ENCODE peak calls at places on chromosomes 12 and 14, in five cellular contexts. L is neural progenitor cell, C is adrenal gland, G is WERI-Rb-1, W is fibroblast of pulmonary artery. Q is an unnamed sample.

GRCh38 chr12:13602217-13602616 is 379.2 kb downstream of the GRIN2B start:
- DNase-seq in L (no peak), C (no peak), G (no peak), W (no peak), Q (peak)

GRCh38 chr14:54838931-54839512 is 63.6 kb downstream of the GCH1 start:
- DNase-seq in L (no peak), C (no peak), G (no peak), W (no peak), Q (no peak)

GRCh38 chr14:24094839-24095195 is 706 bp downstream of the PCK2 start:
- DNase-seq in L (peak), C (no peak), G (no peak), W (no peak), Q (no peak)

GRCh38 chr12:127761880-127762279 is 505.1 kb upstream of the TMEM132C start:
- DNase-seq in L (no peak), C (no peak), G (peak), W (no peak), Q (no peak)

GRCh38 chr14:60490270-60490669 is 4.4 kb upstream of the C14orf39 start:
- DNase-seq in L (no peak), C (no peak), G (no peak), W (no peak), Q (no peak)

GRCh38 chr12:88237954-88238353 is 95.8 kb downstream of the TMTC3 start:
- DNase-seq in L (no peak), C (no peak), G (no peak), W (peak), Q (peak)

GRCh38 chr12:124736115-124737039 is 127.3 kb downstream of the SCARB1 start:
- DNase-seq in L (no peak), C (no peak), G (no peak), W (no peak), Q (no peak)

GRCh38 chr12:12510141-12510540 is 52.5 kb downstream of the DUSP16 start:
- DNase-seq in L (no peak), C (no peak), G (no peak), W (peak), Q (peak)

GRCh38 chr12:1429980-1430379 is 164.4 kb downstream of the FBXL14 start:
- DNase-seq in L (no peak), C (no peak), G (no peak), W (peak), Q (peak)

GRCh38 chr14:77804592-77804991 is 4.7 kb downstream of the ADCK1 start:
- DNase-seq in L (peak), C (peak), G (peak), W (peak), Q (peak)

GRCh38 chr12:71639341-71639760 is 24.3 kb downstream of the ZFC3H1 start:
- DNase-seq in L (peak), C (no peak), G (peak), W (no peak), Q (peak)
- TF ChIP-seq CTCF in L (peak), C (no peak), G (peak), W (peak), Q (no peak)

GRCh38 chr14:88380405-88380804 is 5.1 kb upstream of the SPATA7 start:
- DNase-seq in L (no peak), C (no peak), G (no peak), W (peak), Q (peak)
- TF ChIP-seq CTCF in L (peak), C (no peak), G (no peak), W (peak), Q (peak)

DNA sequence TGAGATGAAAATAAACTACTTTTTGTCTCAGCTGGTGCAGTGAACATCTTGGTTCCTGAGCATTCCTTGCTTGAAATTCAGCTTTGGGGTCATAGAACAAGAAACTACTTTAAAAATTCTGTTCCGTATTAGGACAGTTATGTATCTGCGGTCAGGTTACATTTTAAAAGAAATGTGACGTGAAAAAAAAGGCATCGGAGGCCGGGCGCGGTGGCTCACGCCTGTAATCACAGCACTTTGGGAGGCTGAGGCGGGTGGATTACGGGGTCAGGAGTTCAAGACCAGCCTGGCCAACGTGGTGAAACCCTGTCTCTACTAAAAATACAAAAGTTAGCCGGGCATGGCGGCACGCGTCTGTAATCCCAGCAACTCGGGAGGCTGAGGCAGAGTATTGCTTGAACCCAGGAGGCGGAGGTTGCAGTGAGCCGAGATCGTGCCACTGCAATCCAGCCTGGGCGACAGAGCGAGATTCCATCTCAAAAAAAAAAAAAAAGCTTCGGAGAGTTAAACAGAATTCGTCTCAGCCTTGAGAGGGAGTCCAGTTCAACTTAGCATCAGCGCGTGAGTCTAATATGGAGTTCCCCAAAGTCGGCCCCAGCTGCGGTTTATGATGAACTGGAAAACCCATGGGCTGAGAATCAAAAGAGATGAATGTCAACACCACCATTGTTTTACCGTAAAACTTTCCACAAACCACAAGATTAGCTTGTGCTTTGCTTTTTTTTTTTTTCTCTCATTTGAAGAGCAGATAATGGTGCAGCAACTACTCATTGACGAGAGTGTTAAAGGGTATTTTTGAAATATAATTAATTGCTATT is 2.1 kb upstream of the SLC2A13 start:
- DNase-seq in L (no peak), C (no peak), G (no peak), W (no peak), Q (no peak)
- TF ChIP-seq CTCF in L (no peak), C (no peak), G (no peak), W (no peak), Q (no peak)

GRCh38 chr12:100123316-100124095 is 19.2 kb downstream of the BLTP3B start:
- DNase-seq in L (no peak), C (no peak), G (no peak), W (no peak), Q (no peak)

GRCh38 chr12:100127766-100128508 is 14.7 kb downstream of the BLTP3B start:
- DNase-seq in L (no peak), C (peak), G (no peak), W (peak), Q (peak)

GRCh38 chr12:100133200-100133599 is 9.5 kb downstream of the BLTP3B start:
- DNase-seq in L (no peak), C (no peak), G (no peak), W (no peak), Q (no peak)

DNA sequence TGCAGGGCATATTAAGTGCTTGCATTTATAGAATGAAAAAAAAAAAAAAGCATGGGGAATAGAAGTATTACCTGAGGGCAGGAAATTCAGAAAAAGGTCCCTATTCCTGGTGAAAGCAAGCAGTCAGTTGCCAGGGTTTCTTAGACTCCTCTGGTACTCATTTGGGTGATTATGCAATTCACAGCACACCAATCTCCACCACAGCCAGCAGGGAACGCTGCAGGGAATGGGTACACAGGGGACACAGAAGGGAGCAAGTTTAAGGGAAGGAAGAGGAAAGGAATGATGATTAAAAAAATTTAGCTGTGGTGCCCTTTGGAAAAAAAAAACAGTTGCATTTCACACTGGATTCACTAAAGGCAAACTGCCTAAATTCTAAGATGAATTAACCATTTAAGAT is 14.2 kb downstream of the BLTP3B start:
- DNase-seq in L (peak), C (peak), G (no peak), W (peak), Q (peak)
- TF ChIP-seq CTCF in L (peak), C (peak), G (peak), W (peak), Q (peak)

GRCh38 chr12:24025153-24025798 is 75.8 kb upstream of the SOX5 start:
- DNase-seq in L (peak), C (no peak), G (no peak), W (peak), Q (peak)
- TF ChIP-seq CTCF in L (peak), C (no peak), G (peak), W (peak), Q (peak)

GRCh38 chr12:69469854-69470188 is 367 bp upstream of the FRS2 start:
- DNase-seq in L (no peak), C (no peak), G (no peak), W (no peak), Q (no peak)

GRCh38 chr12:69471667-69472385 is 1.6 kb downstream of the FRS2 start:
- DNase-seq in L (no peak), C (no peak), G (no peak), W (no peak), Q (no peak)

GRCh38 chr12:69473229-69473628 is 3.0 kb downstream of the FRS2 start:
- DNase-seq in L (no peak), C (no peak), G (no peak), W (no peak), Q (no peak)

GRCh38 chr12:69468237-69469026 is 1.8 kb upstream of the FRS2 start:
- DNase-seq in L (no peak), C (no peak), G (no peak), W (no peak), Q (no peak)

DNA sequence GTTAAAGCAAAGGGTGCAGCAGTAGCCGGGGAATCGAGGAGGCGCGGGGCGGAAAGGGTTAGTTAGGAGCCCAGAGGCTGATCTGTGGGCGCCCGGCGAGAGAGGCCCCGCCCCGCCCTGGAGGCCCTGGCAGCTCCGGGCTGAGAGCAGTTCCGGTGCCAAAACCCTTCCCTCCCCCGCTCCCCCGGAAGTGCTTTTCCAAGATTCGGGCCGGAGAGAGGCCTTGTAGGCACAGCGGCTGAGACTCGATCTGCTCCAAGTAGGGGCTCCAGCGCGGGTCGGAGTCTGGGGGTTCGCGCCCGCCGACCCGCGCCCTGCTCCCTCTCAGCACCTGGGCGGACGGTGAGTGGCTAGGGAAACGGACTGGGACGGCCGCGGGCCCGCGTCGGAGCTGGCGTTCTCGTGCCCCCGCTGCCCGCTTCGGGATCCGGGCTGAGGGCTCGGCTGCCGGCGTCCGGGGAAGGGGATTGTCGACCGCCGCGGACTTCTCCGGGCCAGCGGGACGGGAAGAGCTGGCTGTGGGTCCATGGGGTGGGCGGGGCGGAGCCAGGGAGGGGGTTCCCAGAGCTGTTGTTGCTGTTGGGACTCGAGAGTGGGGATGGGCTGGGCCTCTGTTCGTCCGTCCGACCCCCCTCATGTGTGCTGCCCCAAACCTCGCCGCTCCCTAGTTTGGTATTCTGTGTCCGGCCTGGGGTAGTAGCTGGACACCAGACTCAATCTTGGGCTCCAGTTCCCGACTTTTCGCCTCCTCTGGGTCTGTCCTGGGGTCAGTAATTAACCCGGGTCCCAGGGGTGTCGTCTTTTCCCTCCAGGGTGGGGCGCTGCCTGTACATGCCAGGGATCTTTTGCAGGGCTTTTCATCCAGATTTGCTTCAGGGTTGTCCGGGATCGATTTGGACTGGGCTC is at the start of gene FRS2:
- DNase-seq in L (peak), C (peak), G (peak), W (peak), Q (peak)
- TF ChIP-seq CTCF in L (peak), C (no peak), G (peak), W (peak), Q (peak)

GRCh38 chr12:98238513-98238912 is 276.9 kb upstream of the TMPO start:
- DNase-seq in L (no peak), C (peak), G (no peak), W (peak), Q (peak)
- TF ChIP-seq CTCF in L (no peak), C (no peak), G (no peak), W (no peak), Q (no peak)